ENCODE peak calls at places on chromosomes 2 and 18, in four cellular contexts. One of them, this sample, is unnamed.
A peak's percentile ranks its signal among the peaks of the same experiment; 100 is the strongest.

GRCh38 chr2:241760301-241760771 is 16.3 kb upstream of the GAL3ST2 start:
- DNase-seq in trophoblast cell: no peak
- DNase-seq in fibroblast of lung: no peak
- DNase-seq in mammary epithelial cell: no peak
- DNase-seq in this sample: no peak

GRCh38 chr2:1656326-1656960 is 87.9 kb downstream of the PXDN start:
- DNase-seq in mammary epithelial cell: no peak
- DNase-seq in trophoblast cell: no peak
- DNase-seq in fibroblast of lung: no peak
- DNase-seq in this sample: no peak

GRCh38 chr2:237196866-237197618 is 111.4 kb downstream of the COPS8 start:
- DNase-seq in mammary epithelial cell: peak; percentile 77
- DNase-seq in trophoblast cell: peak; percentile 34
- DNase-seq in fibroblast of lung: peak; percentile 75
- DNase-seq in this sample: peak; percentile 80

GRCh38 chr2:236536727-236537398 is 32.8 kb upstream of the ACKR3 start:
- DNase-seq in trophoblast cell: no peak
- DNase-seq in mammary epithelial cell: no peak
- DNase-seq in fibroblast of lung: no peak
- DNase-seq in this sample: no peak

GRCh38 chr2:196987298-196987653 is 60.8 kb upstream of the PGAP1 start:
- DNase-seq in mammary epithelial cell: no peak
- DNase-seq in trophoblast cell: no peak
- DNase-seq in fibroblast of lung: peak; percentile 73
- DNase-seq in this sample: no peak

GRCh38 chr2:60549250-60550150 is 4.0 kb downstream of the BCL11A start:
- DNase-seq in trophoblast cell: no peak
- DNase-seq in fibroblast of lung: no peak
- DNase-seq in mammary epithelial cell: peak; percentile 55
- DNase-seq in this sample: peak; percentile 45

GRCh38 chr2:13046557-13047165 is 329.9 kb downstream of the TRIB2 start:
- DNase-seq in fibroblast of lung: peak; percentile 56
- DNase-seq in mammary epithelial cell: no peak
- DNase-seq in trophoblast cell: no peak
- DNase-seq in this sample: peak; percentile 34

GRCh38 chr18:50706199-50706598 is 113.6 kb downstream of the MRO start:
- DNase-seq in trophoblast cell: no peak
- DNase-seq in fibroblast of lung: no peak
- DNase-seq in mammary epithelial cell: no peak
- DNase-seq in this sample: no peak

GRCh38 chr2:209189893-209190292 is 234.0 kb upstream of the MAP2 start:
- DNase-seq in trophoblast cell: no peak
- DNase-seq in fibroblast of lung: no peak
- DNase-seq in mammary epithelial cell: no peak
- DNase-seq in this sample: no peak

GRCh38 chr2:98868548-98869271 is 67.3 kb downstream of the CRACDL start:
- DNase-seq in mammary epithelial cell: no peak
- DNase-seq in trophoblast cell: peak; percentile 42
- DNase-seq in fibroblast of lung: no peak
- DNase-seq in this sample: no peak

GRCh38 chr2:221724631-221725203 is 152.6 kb upstream of the EPHA4 start:
- DNase-seq in mammary epithelial cell: no peak
- DNase-seq in trophoblast cell: no peak
- DNase-seq in fibroblast of lung: no peak
- DNase-seq in this sample: no peak

GRCh38 chr2:37919631-37920032 is 5.5 kb upstream of the RMDN2 start:
- DNase-seq in fibroblast of lung: no peak
- DNase-seq in mammary epithelial cell: no peak
- DNase-seq in trophoblast cell: no peak
- DNase-seq in this sample: no peak

GRCh38 chr2:10424051-10424450 is 24.1 kb downstream of the ODC1 start:
- DNase-seq in trophoblast cell: no peak
- DNase-seq in fibroblast of lung: peak; percentile 49
- DNase-seq in mammary epithelial cell: no peak
- DNase-seq in this sample: peak; percentile 77

GRCh38 chr18:10408131-10408530 is 46.3 kb upstream of the APCDD1 start:
- DNase-seq in mammary epithelial cell: no peak
- DNase-seq in fibroblast of lung: no peak
- DNase-seq in trophoblast cell: no peak
- DNase-seq in this sample: no peak

GRCh38 chr18:56648307-56648706 is 2.9 kb upstream of the WDR7 start:
- DNase-seq in fibroblast of lung: no peak
- DNase-seq in mammary epithelial cell: no peak
- DNase-seq in trophoblast cell: no peak
- DNase-seq in this sample: no peak

GRCh38 chr18:56650944-56651770 is at the start of gene WDR7:
- DNase-seq in trophoblast cell: peak; percentile 97
- DNase-seq in fibroblast of lung: peak; percentile 99
- DNase-seq in mammary epithelial cell: peak; percentile 99
- DNase-seq in this sample: peak; percentile 99

GRCh38 chr18:56651771-56652092 is 573 bp downstream of the WDR7 start:
- DNase-seq in trophoblast cell: no peak
- DNase-seq in mammary epithelial cell: peak; percentile 11
- DNase-seq in fibroblast of lung: no peak
- DNase-seq in this sample: no peak

GRCh38 chr18:56650056-56650455 is 1.1 kb upstream of the WDR7 start:
- DNase-seq in mammary epithelial cell: no peak
- DNase-seq in fibroblast of lung: peak; percentile 11
- DNase-seq in trophoblast cell: no peak
- DNase-seq in this sample: no peak

GRCh38 chr18:56652802-56653201 is 1.6 kb downstream of the WDR7 start:
- DNase-seq in fibroblast of lung: no peak
- DNase-seq in mammary epithelial cell: no peak
- DNase-seq in trophoblast cell: no peak
- DNase-seq in this sample: no peak
- H3K4me3 ChIP-seq in fibroblast of lung: no peak overlapping the region
- H3K4me3 ChIP-seq in mammary epithelial cell: no peak overlapping the region
- H3K4me3 ChIP-seq in trophoblast cell: no peak overlapping the region
- H3K4me3 ChIP-seq in this sample: no peak overlapping the region

GRCh38 chr18:25953111-25953510 is 137.3 kb downstream of the SS18 start:
- DNase-seq in mammary epithelial cell: no peak
- DNase-seq in fibroblast of lung: no peak
- DNase-seq in trophoblast cell: peak; percentile 90
- DNase-seq in this sample: no peak
- H3K4me3 ChIP-seq in mammary epithelial cell: no peak overlapping the region
- H3K4me3 ChIP-seq in fibroblast of lung: no peak overlapping the region
- H3K4me3 ChIP-seq in trophoblast cell: no peak overlapping the region
- H3K4me3 ChIP-seq in this sample: no peak overlapping the region

DNA sequence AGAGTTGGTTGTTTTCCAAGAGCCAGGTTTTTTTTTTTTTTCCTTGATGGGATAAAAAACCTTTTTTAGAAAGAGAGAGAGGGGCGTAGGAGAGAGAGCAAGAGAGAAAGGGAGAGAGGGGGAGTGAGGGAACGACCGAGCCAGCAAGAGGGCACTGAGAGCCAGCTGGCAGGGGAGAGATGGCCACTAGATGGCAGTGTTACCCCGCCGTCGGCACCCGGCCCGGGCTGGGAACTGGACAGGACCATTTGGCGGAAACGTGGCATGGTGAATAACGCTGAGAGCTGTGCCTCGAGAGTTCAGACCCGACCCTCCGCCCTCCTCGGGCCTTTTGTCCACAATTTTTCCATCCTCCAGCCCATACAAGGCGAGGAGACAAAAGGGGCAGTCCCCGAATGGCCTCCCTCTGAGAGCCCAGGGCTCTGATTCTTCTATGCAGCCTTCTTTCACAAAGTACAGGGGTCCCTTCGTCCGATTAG is 286.7 kb upstream of the VRK2 start:
- DNase-seq in mammary epithelial cell: peak; percentile 58
- DNase-seq in fibroblast of lung: peak; percentile 73
- DNase-seq in trophoblast cell: peak; percentile 71
- DNase-seq in this sample: peak; percentile 81
- H3K4me3 ChIP-seq in mammary epithelial cell: peak overlapping the region; percentile 5
- H3K4me3 ChIP-seq in fibroblast of lung: peak overlapping the region; percentile 16
- H3K4me3 ChIP-seq in trophoblast cell: no peak overlapping the region
- H3K4me3 ChIP-seq in this sample: peak overlapping the region; percentile 38

GRCh38 chr2:207767461-207768167 is 2.1 kb downstream of the FZD5 start:
- DNase-seq in mammary epithelial cell: peak; percentile 48
- DNase-seq in fibroblast of lung: peak; percentile 18
- DNase-seq in trophoblast cell: no peak
- DNase-seq in this sample: peak; percentile 20
- H3K4me3 ChIP-seq in mammary epithelial cell: peak overlapping the region; percentile 67
- H3K4me3 ChIP-seq in fibroblast of lung: no peak overlapping the region
- H3K4me3 ChIP-seq in trophoblast cell: peak overlapping the region; percentile 89
- H3K4me3 ChIP-seq in this sample: peak overlapping the region; percentile 62

GRCh38 chr18:62788891-62789290 is 73.5 kb downstream of the PHLPP1 start:
- DNase-seq in trophoblast cell: no peak
- DNase-seq in mammary epithelial cell: no peak
- DNase-seq in fibroblast of lung: no peak
- DNase-seq in this sample: peak; percentile 71

GRCh38 chr18:62795813-62796212 is 80.5 kb downstream of the PHLPP1 start:
- DNase-seq in trophoblast cell: no peak
- DNase-seq in fibroblast of lung: no peak
- DNase-seq in mammary epithelial cell: no peak
- DNase-seq in this sample: no peak

GRCh38 chr18:62786689-62787088 is 71.3 kb downstream of the PHLPP1 start:
- DNase-seq in fibroblast of lung: no peak
- DNase-seq in mammary epithelial cell: no peak
- DNase-seq in trophoblast cell: no peak
- DNase-seq in this sample: no peak

GRCh38 chr18:62788111-62788510 is 72.8 kb downstream of the PHLPP1 start:
- DNase-seq in trophoblast cell: no peak
- DNase-seq in mammary epithelial cell: no peak
- DNase-seq in fibroblast of lung: no peak
- DNase-seq in this sample: no peak

DNA sequence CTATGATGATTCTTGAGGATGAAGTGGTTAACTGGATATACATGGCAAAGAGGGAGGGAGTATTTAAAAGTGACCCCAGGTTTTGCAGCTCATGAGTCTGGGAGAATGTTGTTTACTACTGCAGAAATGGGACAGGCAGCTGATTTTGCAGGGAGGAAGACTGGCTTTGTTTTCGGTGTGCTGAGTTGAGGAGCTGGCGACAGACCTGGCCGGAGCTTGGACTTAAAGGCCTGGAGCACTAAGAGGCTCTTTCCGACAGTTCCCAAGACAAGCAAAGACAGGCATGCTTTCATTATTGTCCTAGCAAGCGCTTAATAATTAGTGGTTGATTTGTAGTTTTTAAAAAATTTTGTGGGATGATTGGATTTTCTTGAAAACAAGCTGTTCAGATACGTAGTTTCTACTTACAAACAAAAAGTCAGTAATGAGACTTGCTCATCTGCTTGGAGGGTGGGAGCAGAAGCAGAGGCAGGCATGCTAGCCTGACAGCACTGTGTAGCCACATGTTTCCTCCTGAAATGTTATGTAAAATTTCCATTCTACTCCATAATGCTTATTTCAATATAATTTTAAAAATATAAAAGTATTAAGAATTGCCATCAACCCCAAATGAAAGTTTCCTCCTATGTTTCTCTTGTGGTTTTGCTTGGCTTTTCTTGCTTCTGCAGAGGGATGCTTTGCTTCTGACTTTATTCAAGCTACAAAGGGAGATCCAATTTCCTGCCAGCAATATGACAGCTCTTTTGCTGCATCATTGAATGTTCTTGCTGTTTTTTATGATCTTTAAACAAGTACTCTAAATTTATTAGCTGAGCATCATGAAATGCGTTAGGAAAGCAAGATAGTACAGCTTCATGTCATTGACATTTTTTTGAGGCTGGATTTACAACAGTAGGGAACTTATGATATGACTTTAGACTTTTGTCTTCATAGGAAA is 75.8 kb downstream of the PHLPP1 start:
- DNase-seq in mammary epithelial cell: no peak
- DNase-seq in trophoblast cell: no peak
- DNase-seq in fibroblast of lung: peak; percentile 70
- DNase-seq in this sample: peak; percentile 68
- H3K4me3 ChIP-seq in mammary epithelial cell: peak overlapping the region; percentile 27
- H3K4me3 ChIP-seq in trophoblast cell: no peak overlapping the region
- H3K4me3 ChIP-seq in fibroblast of lung: no peak overlapping the region
- H3K4me3 ChIP-seq in this sample: no peak overlapping the region

GRCh38 chr2:134558208-134558890 is 160.5 kb downstream of the TMEM163 start:
- DNase-seq in fibroblast of lung: no peak
- DNase-seq in trophoblast cell: no peak
- DNase-seq in mammary epithelial cell: no peak
- DNase-seq in this sample: no peak
- H3K4me3 ChIP-seq in fibroblast of lung: no peak overlapping the region
- H3K4me3 ChIP-seq in trophoblast cell: no peak overlapping the region
- H3K4me3 ChIP-seq in mammary epithelial cell: no peak overlapping the region
- H3K4me3 ChIP-seq in this sample: no peak overlapping the region

GRCh38 chr2:134583997-134584520 is 134.7 kb downstream of the TMEM163 start:
- DNase-seq in trophoblast cell: no peak
- DNase-seq in mammary epithelial cell: no peak
- DNase-seq in fibroblast of lung: no peak
- DNase-seq in this sample: no peak

GRCh38 chr2:134586289-134586980 is 132.4 kb downstream of the TMEM163 start:
- DNase-seq in mammary epithelial cell: no peak
- DNase-seq in trophoblast cell: peak; percentile 7
- DNase-seq in fibroblast of lung: no peak
- DNase-seq in this sample: no peak

GRCh38 chr2:134583462-134583861 is 135.3 kb downstream of the TMEM163 start:
- DNase-seq in mammary epithelial cell: no peak
- DNase-seq in fibroblast of lung: no peak
- DNase-seq in trophoblast cell: no peak
- DNase-seq in this sample: no peak

GRCh38 chr2:134581877-134582546 is 136.8 kb downstream of the TMEM163 start:
- DNase-seq in mammary epithelial cell: no peak
- DNase-seq in fibroblast of lung: no peak
- DNase-seq in trophoblast cell: no peak
- DNase-seq in this sample: no peak

GRCh38 chr2:134582547-134582899 is 136.3 kb downstream of the TMEM163 start:
- DNase-seq in fibroblast of lung: no peak
- DNase-seq in trophoblast cell: no peak
- DNase-seq in mammary epithelial cell: no peak
- DNase-seq in this sample: no peak
- H3K4me3 ChIP-seq in fibroblast of lung: no peak overlapping the region
- H3K4me3 ChIP-seq in trophoblast cell: no peak overlapping the region
- H3K4me3 ChIP-seq in mammary epithelial cell: no peak overlapping the region
- H3K4me3 ChIP-seq in this sample: no peak overlapping the region